ENCODE peak calls at places on chromosomes 3 and 15, in eight cellular contexts. One of them, this sample, is unnamed.

GRCh38 chr3:99509224-99509623 is 129.2 kb upstream of the COL8A1 start:
- DNase-seq in dorsolateral prefrontal cortex: no peak
- DNase-seq in skeletal muscle cell: no peak
- DNase-seq in H7: no peak
- DNase-seq in AG10803: peak
- DNase-seq in pancreas: no peak
- DNase-seq in fibroblast of lung: peak
- DNase-seq in neuronal stem cell: no peak
- DNase-seq in this sample: peak

GRCh38 chr3:116770815-116771450 is 61.4 kb downstream of the TUSC7 start:
- DNase-seq in H7: peak
- DNase-seq in pancreas: peak
- DNase-seq in skeletal muscle cell: peak
- DNase-seq in neuronal stem cell: peak
- DNase-seq in AG10803: peak
- DNase-seq in dorsolateral prefrontal cortex: peak
- DNase-seq in fibroblast of lung: peak
- DNase-seq in this sample: peak

GRCh38 chr3:194880940-194881925 is 195.6 kb downstream of the FAM43A start:
- DNase-seq in pancreas: no peak
- DNase-seq in skeletal muscle cell: no peak
- DNase-seq in dorsolateral prefrontal cortex: no peak
- DNase-seq in H7: no peak
- DNase-seq in neuronal stem cell: no peak
- DNase-seq in fibroblast of lung: no peak
- DNase-seq in AG10803: no peak
- DNase-seq in this sample: no peak

GRCh38 chr3:1576047-1576446 is 483.2 kb downstream of the CNTN6 start:
- DNase-seq in fibroblast of lung: no peak
- DNase-seq in pancreas: no peak
- DNase-seq in AG10803: no peak
- DNase-seq in neuronal stem cell: no peak
- DNase-seq in dorsolateral prefrontal cortex: no peak
- DNase-seq in H7: no peak
- DNase-seq in skeletal muscle cell: no peak
- DNase-seq in this sample: no peak

GRCh38 chr15:36544518-36545383 is 34.7 kb upstream of the CDIN1 start:
- DNase-seq in AG10803: no peak
- DNase-seq in dorsolateral prefrontal cortex: no peak
- DNase-seq in fibroblast of lung: no peak
- DNase-seq in H7: peak
- DNase-seq in neuronal stem cell: peak
- DNase-seq in skeletal muscle cell: no peak
- DNase-seq in pancreas: no peak
- DNase-seq in this sample: no peak

GRCh38 chr3:108305484-108306172 is 9.3 kb downstream of the HHLA2 start:
- DNase-seq in pancreas: peak
- DNase-seq in fibroblast of lung: no peak
- DNase-seq in neuronal stem cell: no peak
- DNase-seq in H7: no peak
- DNase-seq in skeletal muscle cell: no peak
- DNase-seq in dorsolateral prefrontal cortex: no peak
- DNase-seq in AG10803: no peak
- DNase-seq in this sample: no peak

GRCh38 chr3:101848754-101849713 is at the start of gene NFKBIZ:
- DNase-seq in dorsolateral prefrontal cortex: peak
- DNase-seq in fibroblast of lung: peak
- DNase-seq in neuronal stem cell: peak
- DNase-seq in pancreas: peak
- DNase-seq in H7: peak
- DNase-seq in skeletal muscle cell: peak
- DNase-seq in AG10803: peak
- DNase-seq in this sample: peak

GRCh38 chr3:10505050-10505790 is at the start of gene ATP2B2:
- DNase-seq in pancreas: no peak
- DNase-seq in H7: peak
- DNase-seq in fibroblast of lung: no peak
- DNase-seq in skeletal muscle cell: no peak
- DNase-seq in dorsolateral prefrontal cortex: no peak
- DNase-seq in neuronal stem cell: peak
- DNase-seq in AG10803: no peak
- DNase-seq in this sample: no peak

GRCh38 chr15:75904241-75904631 is 558 bp downstream of the FBXO22 start:
- DNase-seq in H7: peak
- DNase-seq in dorsolateral prefrontal cortex: no peak
- DNase-seq in skeletal muscle cell: no peak
- DNase-seq in fibroblast of lung: peak
- DNase-seq in pancreas: no peak
- DNase-seq in neuronal stem cell: peak
- DNase-seq in AG10803: peak
- DNase-seq in this sample: peak

GRCh38 chr3:69282191-69282590 is 103.7 kb downstream of the FRMD4B start:
- DNase-seq in neuronal stem cell: no peak
- DNase-seq in skeletal muscle cell: peak
- DNase-seq in fibroblast of lung: no peak
- DNase-seq in H7: no peak
- DNase-seq in dorsolateral prefrontal cortex: peak
- DNase-seq in AG10803: no peak
- DNase-seq in pancreas: no peak
- DNase-seq in this sample: no peak

GRCh38 chr3:138114988-138115971 is at the start of gene DZIP1L:
- DNase-seq in AG10803: peak
- DNase-seq in neuronal stem cell: peak
- DNase-seq in skeletal muscle cell: no peak
- DNase-seq in H7: peak
- DNase-seq in fibroblast of lung: peak
- DNase-seq in dorsolateral prefrontal cortex: peak
- DNase-seq in pancreas: peak
- DNase-seq in this sample: peak

GRCh38 chr3:70982700-70983140 is 600.8 kb downstream of the FOXP1 start:
- DNase-seq in neuronal stem cell: no peak
- DNase-seq in pancreas: no peak
- DNase-seq in H7: no peak
- DNase-seq in dorsolateral prefrontal cortex: no peak
- DNase-seq in fibroblast of lung: peak
- DNase-seq in skeletal muscle cell: peak
- DNase-seq in AG10803: peak
- DNase-seq in this sample: peak

GRCh38 chr15:78415284-78415683 is 22.7 kb upstream of the IREB2 start:
- DNase-seq in neuronal stem cell: no peak
- DNase-seq in H7: peak
- DNase-seq in AG10803: peak
- DNase-seq in pancreas: no peak
- DNase-seq in fibroblast of lung: peak
- DNase-seq in dorsolateral prefrontal cortex: no peak
- DNase-seq in skeletal muscle cell: no peak
- DNase-seq in this sample: peak

GRCh38 chr3:124032881-124033359 is 41.0 kb upstream of the ROPN1 start:
- DNase-seq in H7: peak
- DNase-seq in dorsolateral prefrontal cortex: peak
- DNase-seq in fibroblast of lung: peak
- DNase-seq in pancreas: peak
- DNase-seq in skeletal muscle cell: peak
- DNase-seq in neuronal stem cell: peak
- DNase-seq in AG10803: peak
- DNase-seq in this sample: peak

GRCh38 chr3:109396811-109397210 is 59.5 kb upstream of the DPPA4 start:
- DNase-seq in H7: no peak
- DNase-seq in skeletal muscle cell: no peak
- DNase-seq in neuronal stem cell: no peak
- DNase-seq in fibroblast of lung: no peak
- DNase-seq in pancreas: no peak
- DNase-seq in AG10803: no peak
- DNase-seq in dorsolateral prefrontal cortex: no peak
- DNase-seq in this sample: peak

GRCh38 chr3:33001889-33002288 is 50.4 kb downstream of the CCR4 start:
- DNase-seq in neuronal stem cell: no peak
- DNase-seq in AG10803: no peak
- DNase-seq in fibroblast of lung: no peak
- DNase-seq in dorsolateral prefrontal cortex: no peak
- DNase-seq in pancreas: no peak
- DNase-seq in H7: no peak
- DNase-seq in skeletal muscle cell: no peak
- DNase-seq in this sample: no peak

GRCh38 chr3:128854382-128854939 is 25.0 kb upstream of the ACAD9 start:
- DNase-seq in skeletal muscle cell: no peak
- DNase-seq in AG10803: no peak
- DNase-seq in fibroblast of lung: no peak
- DNase-seq in dorsolateral prefrontal cortex: no peak
- DNase-seq in pancreas: no peak
- DNase-seq in H7: no peak
- DNase-seq in neuronal stem cell: no peak
- DNase-seq in this sample: no peak

GRCh38 chr15:100926258-100926657 is 7.1 kb downstream of the LRRK1 start:
- DNase-seq in skeletal muscle cell: no peak
- DNase-seq in pancreas: no peak
- DNase-seq in neuronal stem cell: no peak
- DNase-seq in AG10803: no peak
- DNase-seq in H7: peak
- DNase-seq in fibroblast of lung: no peak
- DNase-seq in dorsolateral prefrontal cortex: no peak
- DNase-seq in this sample: no peak

GRCh38 chr3:5002174-5002870 is 23.1 kb downstream of the BHLHE40 start:
- DNase-seq in dorsolateral prefrontal cortex: no peak
- DNase-seq in pancreas: no peak
- DNase-seq in AG10803: no peak
- DNase-seq in H7: no peak
- DNase-seq in neuronal stem cell: no peak
- DNase-seq in skeletal muscle cell: no peak
- DNase-seq in fibroblast of lung: no peak
- DNase-seq in this sample: no peak

GRCh38 chr3:197253243-197253947 is 45.0 kb downstream of the DLG1 start:
- DNase-seq in neuronal stem cell: no peak
- DNase-seq in AG10803: no peak
- DNase-seq in H7: no peak
- DNase-seq in pancreas: no peak
- DNase-seq in fibroblast of lung: no peak
- DNase-seq in skeletal muscle cell: no peak
- DNase-seq in dorsolateral prefrontal cortex: no peak
- DNase-seq in this sample: no peak

GRCh38 chr3:152123457-152123856 is 145.3 kb upstream of the MBNL1 start:
- DNase-seq in pancreas: no peak
- DNase-seq in H7: no peak
- DNase-seq in dorsolateral prefrontal cortex: no peak
- DNase-seq in fibroblast of lung: peak
- DNase-seq in skeletal muscle cell: no peak
- DNase-seq in AG10803: no peak
- DNase-seq in neuronal stem cell: no peak
- DNase-seq in this sample: no peak

GRCh38 chr15:101641134-101641764 is 10.9 kb downstream of the TM2D3 start:
- DNase-seq in AG10803: peak
- DNase-seq in fibroblast of lung: peak
- DNase-seq in dorsolateral prefrontal cortex: peak
- DNase-seq in pancreas: peak
- DNase-seq in neuronal stem cell: peak
- DNase-seq in H7: peak
- DNase-seq in skeletal muscle cell: no peak
- DNase-seq in this sample: peak

GRCh38 chr3:23442598-23443383 is 239.7 kb downstream of the UBE2E2 start:
- DNase-seq in pancreas: no peak
- DNase-seq in skeletal muscle cell: peak
- DNase-seq in fibroblast of lung: peak
- DNase-seq in AG10803: peak
- DNase-seq in neuronal stem cell: no peak
- DNase-seq in H7: peak
- DNase-seq in dorsolateral prefrontal cortex: no peak
- DNase-seq in this sample: peak

GRCh38 chr3:30596161-30596560 is 10.2 kb upstream of the TGFBR2 start:
- DNase-seq in dorsolateral prefrontal cortex: no peak
- DNase-seq in fibroblast of lung: no peak
- DNase-seq in skeletal muscle cell: no peak
- DNase-seq in neuronal stem cell: no peak
- DNase-seq in pancreas: no peak
- DNase-seq in H7: no peak
- DNase-seq in AG10803: no peak
- DNase-seq in this sample: no peak

GRCh38 chr3:150746791-150747590 is 16.0 kb downstream of the SIAH2 start:
- DNase-seq in fibroblast of lung: no peak
- DNase-seq in dorsolateral prefrontal cortex: no peak
- DNase-seq in pancreas: no peak
- DNase-seq in AG10803: no peak
- DNase-seq in H7: no peak
- DNase-seq in neuronal stem cell: no peak
- DNase-seq in skeletal muscle cell: no peak
- DNase-seq in this sample: no peak

GRCh38 chr3:161222662-161223061 is 1.6 kb downstream of the NMD3 start:
- DNase-seq in dorsolateral prefrontal cortex: no peak
- DNase-seq in skeletal muscle cell: no peak
- DNase-seq in neuronal stem cell: no peak
- DNase-seq in AG10803: peak
- DNase-seq in fibroblast of lung: peak
- DNase-seq in pancreas: no peak
- DNase-seq in H7: no peak
- DNase-seq in this sample: peak
- H3K4me3 ChIP-seq in dorsolateral prefrontal cortex: peak
- H3K4me3 ChIP-seq in skeletal muscle cell: peak
- H3K4me3 ChIP-seq in neuronal stem cell: no peak
- H3K4me3 ChIP-seq in AG10803: peak
- H3K4me3 ChIP-seq in fibroblast of lung: peak
- H3K4me3 ChIP-seq in pancreas: no peak
- H3K4me3 ChIP-seq in H7: no peak
- H3K4me3 ChIP-seq in this sample: peak

DNA sequence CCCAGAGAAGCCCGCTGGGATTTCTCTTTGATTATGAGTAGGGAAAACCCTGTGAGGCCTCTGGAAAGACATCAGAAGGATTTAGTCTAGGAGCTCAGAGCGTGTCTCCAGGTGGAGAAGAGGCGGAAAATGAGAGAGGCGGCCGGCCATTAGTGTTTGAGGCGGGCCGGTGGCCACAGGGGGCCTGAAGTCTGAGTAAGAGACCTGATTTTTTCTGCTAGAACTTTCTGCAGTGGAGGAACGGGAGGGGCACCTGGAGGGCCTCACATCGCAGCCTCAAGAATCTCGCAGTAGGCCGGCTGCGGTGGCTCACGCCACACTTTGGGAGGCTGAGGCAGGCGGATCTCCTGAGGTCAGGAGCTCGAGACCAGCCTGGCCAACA is 28.5 kb downstream of the KLHDC8B start:
- DNase-seq in fibroblast of lung: no peak
- DNase-seq in pancreas: no peak
- DNase-seq in neuronal stem cell: no peak
- DNase-seq in dorsolateral prefrontal cortex: no peak
- DNase-seq in H7: no peak
- DNase-seq in skeletal muscle cell: no peak
- DNase-seq in AG10803: no peak
- DNase-seq in this sample: no peak
- H3K4me3 ChIP-seq in fibroblast of lung: peak
- H3K4me3 ChIP-seq in pancreas: no peak
- H3K4me3 ChIP-seq in neuronal stem cell: no peak
- H3K4me3 ChIP-seq in dorsolateral prefrontal cortex: peak
- H3K4me3 ChIP-seq in H7: no peak
- H3K4me3 ChIP-seq in skeletal muscle cell: peak
- H3K4me3 ChIP-seq in AG10803: peak
- H3K4me3 ChIP-seq in this sample: peak

GRCh38 chr3:59049671-59050331 is at the start of gene CFAP20DC:
- DNase-seq in H7: peak
- DNase-seq in AG10803: peak
- DNase-seq in dorsolateral prefrontal cortex: peak
- DNase-seq in neuronal stem cell: peak
- DNase-seq in skeletal muscle cell: peak
- DNase-seq in fibroblast of lung: peak
- DNase-seq in pancreas: peak
- DNase-seq in this sample: peak
- H3K4me3 ChIP-seq in H7: peak
- H3K4me3 ChIP-seq in AG10803: peak
- H3K4me3 ChIP-seq in dorsolateral prefrontal cortex: peak
- H3K4me3 ChIP-seq in neuronal stem cell: peak
- H3K4me3 ChIP-seq in skeletal muscle cell: peak
- H3K4me3 ChIP-seq in fibroblast of lung: peak
- H3K4me3 ChIP-seq in pancreas: peak
- H3K4me3 ChIP-seq in this sample: peak

GRCh38 chr15:45631831-45632230 is 3.0 kb upstream of the SQOR start:
- DNase-seq in pancreas: no peak
- DNase-seq in neuronal stem cell: no peak
- DNase-seq in H7: no peak
- DNase-seq in AG10803: peak
- DNase-seq in skeletal muscle cell: no peak
- DNase-seq in fibroblast of lung: no peak
- DNase-seq in dorsolateral prefrontal cortex: no peak
- DNase-seq in this sample: no peak
- H3K4me3 ChIP-seq in pancreas: no peak
- H3K4me3 ChIP-seq in neuronal stem cell: no peak
- H3K4me3 ChIP-seq in H7: no peak
- H3K4me3 ChIP-seq in AG10803: peak
- H3K4me3 ChIP-seq in skeletal muscle cell: no peak
- H3K4me3 ChIP-seq in fibroblast of lung: peak
- H3K4me3 ChIP-seq in dorsolateral prefrontal cortex: no peak
- H3K4me3 ChIP-seq in this sample: peak